ENCODE peak calls at places on chromosomes 4 and X, in six cellular contexts. V is pancreas, Y is stomach, J is GM13976, E is SK-N-SH, R is progenitor cell of endocrine pancreas. F is an unnamed sample.

GRCh38 chrX:55907968-55908607 is 190.5 kb downstream of the RRAGB start:
- DNase-seq in V (peak), R (peak), E (no peak), J (peak), Y (peak), F (peak)

GRCh38 chr4:174989791-174990190 is 71.6 kb downstream of the ADAM29 start:
- DNase-seq in R (no peak), J (no peak), Y (no peak), E (no peak), V (no peak), F (no peak)

GRCh38 chrX:18574591-18574990 is 97.3 kb downstream of the RS1 start:
- DNase-seq in J (no peak), Y (no peak), R (no peak), V (no peak), E (no peak), F (no peak)

GRCh38 chr4:54449999-54450398 is 207.8 kb upstream of the KIT start:
- DNase-seq in E (no peak), R (no peak), Y (no peak), V (no peak), J (no peak), F (no peak)

GRCh38 chrX:65522739-65523372 is 11.7 kb downstream of the LAS1L start:
- DNase-seq in R (no peak), V (no peak), Y (no peak), E (no peak), J (no peak), F (no peak)

GRCh38 chrX:110759785-110760184 is 35.8 kb downstream of the CHRDL1 start:
- DNase-seq in Y (no peak), J (no peak), V (no peak), R (no peak), E (no peak), F (no peak)

GRCh38 chrX:19981987-19982386 is 8.9 kb downstream of the BCLAF3 start:
- DNase-seq in Y (no peak), E (no peak), R (no peak), V (no peak), J (no peak), F (no peak)

GRCh38 chr4:42627887-42628646 is 28.8 kb downstream of the ATP8A1 start:
- DNase-seq in R (no peak), V (peak), E (no peak), Y (peak), J (peak), F (no peak)

GRCh38 chr4:42596918-42597317 is 60.0 kb downstream of the ATP8A1 start:
- DNase-seq in R (no peak), J (no peak), Y (no peak), V (no peak), E (no peak), F (no peak)

GRCh38 chrX:52353838-52354237 is 15.0 kb upstream of the XAGE2 start:
- DNase-seq in Y (no peak), J (no peak), R (no peak), E (no peak), V (no peak), F (no peak)

GRCh38 chrX:44828008-44828605 is 15.7 kb upstream of the DUSP21 start:
- DNase-seq in R (no peak), E (no peak), Y (no peak), J (no peak), V (no peak), F (no peak)

GRCh38 chr4:130043796-130044195 is 947.8 kb downstream of the C4orf33 start:
- DNase-seq in E (no peak), V (no peak), Y (no peak), J (no peak), R (no peak), F (no peak)

GRCh38 chr4:182805606-182806149 is 111.5 kb downstream of the DCTD start:
- DNase-seq in V (no peak), E (no peak), J (no peak), R (no peak), Y (no peak), F (no peak)

GRCh38 chrX:31265383-31265782 is 193.5 kb upstream of the FTHL17 start:
- DNase-seq in R (no peak), J (no peak), V (no peak), E (no peak), Y (no peak), F (no peak)

GRCh38 chr4:78545275-78546246 is 6.0 kb upstream of the ANXA3 start:
- DNase-seq in R (no peak), Y (no peak), V (no peak), E (no peak), J (no peak), F (no peak)

GRCh38 chr4:98199247-98199646 is 56.0 kb upstream of the STPG2 start:
- DNase-seq in Y (no peak), E (no peak), R (no peak), V (no peak), J (no peak), F (no peak)
- TF ChIP-seq CTCF in Y (no peak), E (no peak), R (no peak), V (no peak), J (no peak), F (no peak)

GRCh38 chr4:110348711-110349383 is 127.1 kb upstream of the ENPEP start:
- DNase-seq in J (no peak), R (no peak), V (no peak), Y (no peak), E (no peak), F (no peak)

GRCh38 chr4:110347805-110348204 is 128.2 kb upstream of the ENPEP start:
- DNase-seq in R (no peak), Y (no peak), J (no peak), V (no peak), E (no peak), F (no peak)

DNA sequence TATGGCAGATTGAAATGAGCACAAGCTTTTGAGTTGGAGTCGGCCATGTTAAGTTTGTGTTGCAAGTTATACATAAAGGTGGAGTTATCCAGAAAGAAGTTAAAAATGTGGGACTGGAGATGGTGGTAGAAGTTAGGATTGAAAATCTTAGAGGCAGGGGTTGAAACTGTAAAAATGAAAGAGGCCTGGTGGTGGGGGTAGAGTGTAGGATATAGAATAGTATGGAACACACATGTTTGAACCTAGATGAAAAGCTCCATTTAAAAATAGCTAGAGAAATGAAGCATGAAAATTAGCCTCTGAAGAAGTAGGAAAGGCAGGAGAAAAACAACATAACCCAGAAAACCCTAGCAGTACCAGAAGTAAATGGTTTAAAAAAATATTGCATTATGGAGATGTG is 131.8 kb upstream of the ENPEP start:
- DNase-seq in J (peak), V (no peak), R (no peak), Y (no peak), E (peak), F (no peak)
- TF ChIP-seq CTCF in J (no peak), V (no peak), R (peak), Y (no peak), E (peak), F (peak)

DNA sequence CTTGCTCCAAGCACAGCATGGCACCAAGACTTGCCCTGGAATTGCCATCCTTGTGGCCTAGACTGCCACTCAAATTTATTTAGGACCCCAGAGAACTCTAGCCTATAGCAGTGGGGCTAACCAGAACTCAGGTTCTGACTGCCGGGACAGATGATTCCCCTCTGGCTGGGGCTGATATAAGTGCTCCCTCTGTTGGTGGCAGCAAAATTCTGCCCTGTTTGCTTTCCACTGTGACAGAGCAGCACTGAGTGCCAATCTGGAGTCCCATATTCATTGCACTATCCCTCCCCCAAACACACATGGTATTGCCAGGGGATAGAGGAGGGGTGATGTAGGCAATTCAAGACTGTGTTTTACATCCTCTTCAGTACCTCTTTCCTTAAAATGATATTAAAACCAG is 1081.9 kb downstream of the FAT4 start:
- DNase-seq in Y (no peak), V (no peak), J (no peak), E (no peak), R (no peak), F (no peak)
- TF ChIP-seq CTCF in Y (no peak), V (no peak), J (no peak), E (no peak), R (no peak), F (no peak)

DNA sequence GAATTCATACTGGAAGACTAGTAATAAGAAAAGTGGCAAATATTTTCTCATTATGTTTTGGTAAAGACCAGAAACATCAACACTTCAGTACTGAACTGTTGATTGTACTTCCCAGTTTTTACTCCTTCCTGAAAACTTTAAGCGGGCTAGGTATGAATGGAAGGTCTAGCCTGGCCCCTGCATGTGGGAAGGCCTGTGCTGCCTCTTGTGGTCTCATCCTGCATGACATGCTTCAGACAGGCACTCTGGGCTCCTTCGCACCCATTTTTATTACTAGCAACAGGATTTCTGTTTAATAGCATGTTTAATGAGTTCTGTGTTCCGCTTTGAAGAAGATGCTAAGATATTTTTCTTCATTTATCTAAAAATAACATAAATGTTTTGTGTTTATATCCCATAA is 279.1 kb downstream of the ANK2 start:
- DNase-seq in J (no peak), Y (no peak), V (no peak), R (no peak), E (peak), F (no peak)
- TF ChIP-seq CTCF in J (no peak), Y (no peak), V (no peak), R (peak), E (peak), F (peak)

DNA sequence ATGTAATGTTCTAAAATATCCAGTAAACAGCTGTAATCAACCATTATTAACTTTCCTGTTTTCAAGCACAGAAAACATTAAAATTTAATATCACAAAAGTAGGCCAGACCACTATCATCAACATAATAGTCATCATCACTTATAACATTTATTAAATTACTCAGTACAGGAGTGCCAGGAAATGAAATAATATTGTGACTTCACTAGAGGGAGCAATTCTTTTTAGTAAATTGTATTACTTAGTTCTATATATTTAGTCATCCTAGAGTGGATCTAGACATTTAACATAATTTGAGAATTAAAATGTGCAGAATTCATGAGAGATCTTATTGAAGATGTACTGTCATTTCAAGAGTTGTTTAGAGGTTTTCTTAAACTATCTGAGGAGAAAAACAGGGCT is 33.6 kb downstream of the PITX2 start:
- DNase-seq in R (no peak), J (no peak), V (no peak), Y (no peak), E (no peak), F (no peak)
- TF ChIP-seq CTCF in R (no peak), J (no peak), V (no peak), Y (no peak), E (peak), F (peak)

DNA sequence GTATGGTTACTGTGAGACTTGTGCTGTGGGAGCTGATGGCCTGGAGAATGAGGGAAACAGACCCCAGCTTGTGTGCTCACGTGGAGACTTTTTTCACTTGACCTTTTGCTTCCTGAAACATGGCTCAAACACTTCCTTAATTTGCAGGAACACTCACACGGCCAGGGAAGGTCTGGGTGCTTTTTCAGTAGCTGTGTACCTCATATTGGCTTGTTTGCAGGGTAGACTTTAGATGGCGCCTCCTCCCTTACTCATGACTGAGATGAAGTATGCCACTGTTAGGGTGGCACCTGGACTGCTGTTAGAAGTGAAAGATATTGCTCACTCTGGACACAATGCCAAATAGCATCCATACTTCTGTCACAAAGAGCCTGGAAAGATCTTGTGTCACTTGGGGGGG is 75.7 kb upstream of the WDR1 start:
- DNase-seq in Y (no peak), V (no peak), E (no peak), J (no peak), R (no peak), F (no peak)
- TF ChIP-seq CTCF in Y (no peak), V (no peak), E (no peak), J (no peak), R (no peak), F (no peak)

DNA sequence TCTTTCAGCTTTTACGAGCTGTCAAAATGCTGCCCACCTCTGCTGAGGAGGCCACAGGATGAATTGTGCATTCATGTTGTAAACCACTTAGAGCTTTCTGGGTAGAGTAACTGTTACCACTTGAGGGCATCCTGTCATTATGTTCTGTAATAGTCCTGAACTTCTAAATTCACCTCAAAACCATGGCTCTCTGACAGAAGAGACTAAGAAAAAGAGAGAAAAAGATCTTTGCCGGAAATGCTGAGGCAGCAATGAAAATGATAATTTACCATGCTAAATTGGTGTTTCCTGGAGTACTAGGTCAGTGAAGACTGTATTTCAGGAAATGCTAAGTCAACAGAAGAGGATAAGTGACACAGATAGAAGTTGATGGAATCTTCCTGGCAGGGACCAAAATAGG is 942.3 kb upstream of the SLIT2 start:
- DNase-seq in J (no peak), V (no peak), R (no peak), E (no peak), Y (no peak), F (no peak)
- TF ChIP-seq CTCF in J (no peak), V (no peak), R (no peak), E (peak), Y (no peak), F (no peak)

GRCh38 chrX:25022499-25023325 is 6.9 kb upstream of the ARX start:
- DNase-seq in J (no peak), R (no peak), Y (no peak), E (no peak), V (no peak), F (no peak)
- TF ChIP-seq CTCF in J (no peak), R (peak), Y (no peak), E (no peak), V (no peak), F (peak)

F was measured in neural crest cell.